ENCODE peak calls at places on chromosomes 16 and 17, in eight cellular contexts. L, T, E, S, M, V, R and W are unnamed samples.

GRCh38 chr17:47694818-47695663 is 1.1 kb downstream of the TBKBP1 start:
- DNase-seq in L (no peak), T (no peak), E (peak), S (peak), M (peak), V (peak), R (no peak), W (peak)

GRCh38 chr17:8859029-8859803 is 8.3 kb downstream of the PIK3R6 start:
- DNase-seq in L (no peak), T (no peak), E (peak), S (no peak), M (no peak), V (no peak), R (no peak), W (peak)

GRCh38 chr16:89189358-89190025 is 10.8 kb downstream of the SLC22A31 start:
- DNase-seq in L (no peak), T (no peak), E (no peak), S (peak), M (no peak), V (no peak), R (no peak), W (peak)

GRCh38 chr16:1013593-1013900 is 32.0 kb downstream of the SOX8 start:
- DNase-seq in L (no peak), T (no peak), E (no peak), S (no peak), M (no peak), V (no peak), R (no peak), W (no peak)

GRCh38 chr17:41415833-41416335 is 8.5 kb downstream of the KRT37 start:
- DNase-seq in L (no peak), T (no peak), E (peak), S (no peak), M (no peak), V (no peak), R (no peak), W (no peak)

GRCh38 chr16:82761236-82761635 is 134.5 kb downstream of the CDH13 start:
- DNase-seq in L (no peak), T (no peak), E (peak), S (no peak), M (no peak), V (no peak), R (no peak), W (peak)

GRCh38 chr16:28293589-28293935 is 1.2 kb downstream of the SBK1 start:
- DNase-seq in L (no peak), T (no peak), E (no peak), S (no peak), M (no peak), V (no peak), R (no peak), W (no peak)

GRCh38 chr16:64397042-64397441 is 724.8 kb downstream of the CDH11 start:
- DNase-seq in L (no peak), T (no peak), E (no peak), S (no peak), M (no peak), V (no peak), R (no peak), W (no peak)

GRCh38 chr17:79813826-79814623 is 17.1 kb upstream of the CBX8 start:
- DNase-seq in L (no peak), T (no peak), E (no peak), S (peak), M (no peak), V (no peak), R (no peak), W (no peak)

GRCh38 chr17:7308625-7309433 is 1.4 kb downstream of the EIF5A start:
- DNase-seq in L (peak), T (peak), E (peak), S (peak), M (peak), V (peak), R (no peak), W (peak)

GRCh38 chr16:80804451-80805383 is at the start of gene CDYL2:
- DNase-seq in L (peak), T (no peak), E (peak), S (no peak), M (no peak), V (peak), R (no peak), W (peak)

GRCh38 chr16:4179020-4179419 is 62.8 kb upstream of the ADCY9 start:
- DNase-seq in L (no peak), T (peak), E (peak), S (no peak), M (no peak), V (no peak), R (no peak), W (peak)

GRCh38 chr16:54546481-54546880 is 259.9 kb upstream of the IRX3 start:
- DNase-seq in L (no peak), T (no peak), E (no peak), S (no peak), M (no peak), V (no peak), R (no peak), W (no peak)

GRCh38 chr16:89615176-89615575 is 1.7 kb downstream of the DPEP1 start:
- DNase-seq in L (no peak), T (no peak), E (no peak), S (no peak), M (no peak), V (no peak), R (no peak), W (no peak)

GRCh38 chr17:57928898-57929297 is 26.3 kb downstream of the CUEDC1 start:
- DNase-seq in L (no peak), T (no peak), E (no peak), S (no peak), M (no peak), V (no peak), R (no peak), W (no peak)

GRCh38 chr17:1563786-1564613 is 1.4 kb upstream of the PITPNA start:
- DNase-seq in L (no peak), T (no peak), E (no peak), S (no peak), M (no peak), V (no peak), R (no peak), W (no peak)

GRCh38 chr16:35687071-35687470 is 2227.7 kb downstream of the TP53TG3F start:
- DNase-seq in L (no peak), T (no peak), E (no peak), S (no peak), M (no peak), V (no peak), R (no peak), W (no peak)

GRCh38 chr16:17921357-17921978 is 415.1 kb downstream of the NPIPA8 start:
- DNase-seq in L (peak), T (no peak), E (no peak), S (peak), M (no peak), V (peak), R (peak), W (peak)

GRCh38 chr16:578870-579405 is 9.2 kb downstream of the PIGQ start:
- DNase-seq in L (peak), T (peak), E (peak), S (peak), M (peak), V (no peak), R (no peak), W (peak)

GRCh38 chr16:54266363-54266955 is 20.1 kb downstream of the IRX3 start:
- DNase-seq in L (no peak), T (no peak), E (peak), S (no peak), M (no peak), V (no peak), R (no peak), W (no peak)

GRCh38 chr17:45127583-45128300 is 4.6 kb downstream of the PLCD3 start:
- DNase-seq in L (no peak), T (no peak), E (peak), S (no peak), M (no peak), V (no peak), R (no peak), W (peak)

GRCh38 chr16:35733971-35734702 is 2274.7 kb downstream of the TP53TG3F start:
- DNase-seq in L (no peak), T (no peak), E (no peak), S (no peak), M (no peak), V (no peak), R (no peak), W (no peak)

GRCh38 chr16:71254832-71255560 is 24.5 kb upstream of the HYDIN start:
- DNase-seq in L (no peak), T (no peak), E (no peak), S (no peak), M (no peak), V (no peak), R (no peak), W (no peak)

GRCh38 chr17:7095642-7096041 is 15.6 kb upstream of the CLEC10A start:
- DNase-seq in L (no peak), T (no peak), E (no peak), S (no peak), M (no peak), V (no peak), R (no peak), W (no peak)

GRCh38 chr16:680967-681745 is 946 bp downstream of the STUB1 start:
- DNase-seq in L (no peak), T (peak), E (peak), S (no peak), M (no peak), V (no peak), R (no peak), W (peak)

GRCh38 chr17:42548070-42548837 is 4.5 kb upstream of the HSD17B1 start:
- DNase-seq in L (peak), T (no peak), E (no peak), S (peak), M (no peak), V (no peak), R (peak), W (peak)